ENCODE peak calls at places on chromosome 9, in ten cellular contexts. G is left ventricle myocardium inferior, O is lower lobe of right lung, Z is left lung, R is A549, V is HepG2, K is H9, A is ovary, L is fibroblast of lung, W is cardiac muscle cell. P is an unnamed sample.

GRCh38 chr9:98807811-98808195 is 333 bp downstream of the GALNT12 start:
- DNase-seq in L (peak; percentile 33), Z (no peak), K (no peak), A (no peak), W (no peak), O (no peak), R (no peak), V (no peak), G (no peak), P (no peak)

GRCh38 chr9:3246231-3246630 is 279.6 kb downstream of the RFX3 start:
- DNase-seq in O (no peak), K (no peak), W (no peak), R (no peak), Z (no peak), G (no peak), V (no peak), L (no peak), A (no peak), P (no peak)

GRCh38 chr9:21031091-21031817 is at the start of gene HACD4:
- DNase-seq in O (peak; percentile 81), A (peak; percentile 44), W (peak; percentile 52), Z (peak; percentile 94), L (peak; percentile 45), K (peak; percentile 73), R (peak; percentile 48), G (peak; percentile 53), V (no peak), P (peak; percentile 60)

GRCh38 chr9:131469369-131469768 is 33.3 kb upstream of the POMT1 start:
- DNase-seq in R (no peak), A (no peak), W (no peak), O (no peak), G (no peak), L (no peak), K (no peak), V (no peak), Z (no peak), P (no peak)

GRCh38 chr9:8486095-8486494 is 686.5 kb upstream of the DMAC1 start:
- DNase-seq in Z (no peak), O (no peak), A (peak; percentile 29), W (peak; percentile 72), R (no peak), K (peak; percentile 62), L (peak; percentile 32), G (no peak), V (no peak), P (no peak)

GRCh38 chr9:8907863-8908262 is 1108.3 kb upstream of the DMAC1 start:
- DNase-seq in A (no peak), Z (no peak), W (no peak), V (no peak), L (no peak), O (no peak), G (no peak), R (no peak), K (no peak), P (no peak)

GRCh38 chr9:71487046-71487445 is 281.3 kb downstream of the CEMIP2 start:
- DNase-seq in R (no peak), A (no peak), G (peak; percentile 14), V (no peak), K (peak; percentile 52), Z (no peak), O (no peak), L (no peak), W (no peak), P (no peak)

GRCh38 chr9:37839491-37840461 is 39.2 kb downstream of the DCAF10 start:
- DNase-seq in L (peak; percentile 12), R (no peak), G (no peak), K (no peak), Z (no peak), W (no peak), O (no peak), V (no peak), A (no peak), P (no peak)

GRCh38 chr9:92140754-92141143 is 25.5 kb upstream of the SPTLC1 start:
- DNase-seq in O (no peak), W (no peak), K (no peak), R (no peak), A (no peak), Z (no peak), G (no peak), L (no peak), V (no peak), P (no peak)

GRCh38 chr9:136089697-136090045 is 5.4 kb downstream of the NACC2 start:
- DNase-seq in R (no peak), Z (no peak), W (no peak), A (no peak), V (no peak), G (no peak), O (no peak), K (no peak), L (peak; percentile 35), P (no peak)
- TF ChIP-seq CTCF in R (peak; percentile 59), Z (no peak), W (peak; percentile 42), A (no peak), V (no peak), G (peak; percentile 40), O (peak; percentile 30), K (no peak), L (peak; percentile 45), P (peak; percentile 65)

GRCh38 chr9:129752915-129753724 is at the start of gene PTGES:
- DNase-seq in W (peak; percentile 82), Z (peak; percentile 90), R (peak; percentile 91), K (peak; percentile 78), A (peak; percentile 75), V (no peak), O (peak; percentile 75), L (peak; percentile 83), G (peak; percentile 71), P (peak; percentile 16)
- H3K4me1 ChIP-seq in W (peaks cover 10% of the 10 kb centered on the region), Z (peaks cover 39% of the 10 kb centered on the region), R (peaks cover 47% of the 10 kb centered on the region), K (peaks cover 6% of the 10 kb centered on the region), A (peaks cover 3% of the 10 kb centered on the region), V (peaks cover 17% of the 10 kb centered on the region), O (peaks cover 29% of the 10 kb centered on the region), L (peaks cover 16% of the 10 kb centered on the region), G (peaks cover 20% of the 10 kb centered on the region), P (peaks cover 14% of the 10 kb centered on the region)

GRCh38 chr9:136108648-136109266 is 9.9 kb downstream of the TMEM250 start:
- DNase-seq in A (no peak), W (no peak), L (no peak), R (no peak), Z (no peak), K (no peak), V (no peak), O (no peak), G (no peak), P (no peak)

GRCh38 chr9:136111190-136111589 is 7.5 kb downstream of the TMEM250 start:
- DNase-seq in A (no peak), W (no peak), G (no peak), R (no peak), O (no peak), Z (no peak), L (no peak), V (no peak), K (no peak), P (no peak)

GRCh38 chr9:136111910-136112309 is 6.8 kb downstream of the TMEM250 start:
- DNase-seq in K (peak; percentile 36), R (no peak), Z (no peak), V (no peak), G (no peak), W (no peak), A (no peak), L (no peak), O (no peak), P (no peak)

GRCh38 chr9:136109351-136110081 is 9.2 kb downstream of the TMEM250 start:
- DNase-seq in L (peak; percentile 87), K (peak; percentile 90), A (peak; percentile 92), W (peak; percentile 82), G (peak; percentile 92), R (peak; percentile 83), Z (peak; percentile 96), V (no peak), O (peak; percentile 93), P (peak; percentile 92)

GRCh38 chr9:136110082-136111061 is 8.3 kb downstream of the TMEM250 start:
- DNase-seq in R (no peak), W (no peak), A (no peak), G (no peak), O (no peak), L (peak; percentile 21), K (peak; percentile 66), V (no peak), Z (no peak), P (no peak)
- TF ChIP-seq CTCF in R (no peak), W (peak; percentile 37), A (no peak), G (peak; percentile 22), O (no peak), L (peak; percentile 37), K (peak; percentile 45), V (peak; percentile 18), Z (no peak), P (no peak)

DNA sequence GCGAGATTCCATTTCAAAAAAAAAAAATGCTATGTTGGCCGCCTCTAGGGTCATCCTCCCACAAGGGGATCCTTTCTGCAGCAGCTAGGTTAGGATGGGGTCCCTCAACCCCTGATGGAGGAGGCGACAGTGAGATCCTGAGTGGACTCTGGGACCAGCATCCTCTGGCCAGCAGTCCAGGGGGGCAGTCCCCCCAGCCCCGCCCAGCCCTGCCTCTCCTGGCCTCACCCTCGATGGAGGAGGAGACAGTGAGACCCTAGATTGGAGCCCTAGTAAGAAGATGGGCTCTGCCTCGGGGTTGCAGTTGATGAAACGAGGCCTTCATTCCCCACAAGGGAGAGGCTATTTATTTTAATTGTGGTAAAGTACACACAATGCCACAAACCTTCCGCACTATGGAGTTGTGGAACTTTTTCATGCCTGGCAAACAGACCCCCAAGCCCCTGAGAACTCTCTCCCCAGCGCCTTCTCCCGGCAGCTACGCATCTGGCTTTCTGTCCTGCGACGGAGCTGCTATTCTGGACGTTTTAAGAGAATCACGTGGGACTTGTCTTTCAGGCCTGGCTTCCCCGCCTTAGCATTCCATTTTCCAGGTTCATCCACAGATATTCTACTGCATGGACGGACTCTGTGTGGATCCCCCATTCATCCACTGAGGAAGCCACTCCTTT is 15.8 kb downstream of the VAV2 start:
- DNase-seq in R (no peak), G (peak; percentile 5), Z (peak; percentile 11), W (no peak), K (no peak), O (peak; percentile 4), L (no peak), A (no peak), V (no peak), P (no peak)
- H3K4me1 ChIP-seq in R (peaks cover 12% of the 10 kb centered on the region), G (peaks cover 30% of the 10 kb centered on the region), Z (peaks cover 18% of the 10 kb centered on the region), W (peaks cover 14% of the 10 kb centered on the region), K (no peaks in the 10 kb centered on the region), O (peaks cover 31% of the 10 kb centered on the region), L (peaks cover 11% of the 10 kb centered on the region), A (peaks cover 11% of the 10 kb centered on the region), V (peaks cover 99% of the 10 kb centered on the region), P (no peaks in the 10 kb centered on the region)

DNA sequence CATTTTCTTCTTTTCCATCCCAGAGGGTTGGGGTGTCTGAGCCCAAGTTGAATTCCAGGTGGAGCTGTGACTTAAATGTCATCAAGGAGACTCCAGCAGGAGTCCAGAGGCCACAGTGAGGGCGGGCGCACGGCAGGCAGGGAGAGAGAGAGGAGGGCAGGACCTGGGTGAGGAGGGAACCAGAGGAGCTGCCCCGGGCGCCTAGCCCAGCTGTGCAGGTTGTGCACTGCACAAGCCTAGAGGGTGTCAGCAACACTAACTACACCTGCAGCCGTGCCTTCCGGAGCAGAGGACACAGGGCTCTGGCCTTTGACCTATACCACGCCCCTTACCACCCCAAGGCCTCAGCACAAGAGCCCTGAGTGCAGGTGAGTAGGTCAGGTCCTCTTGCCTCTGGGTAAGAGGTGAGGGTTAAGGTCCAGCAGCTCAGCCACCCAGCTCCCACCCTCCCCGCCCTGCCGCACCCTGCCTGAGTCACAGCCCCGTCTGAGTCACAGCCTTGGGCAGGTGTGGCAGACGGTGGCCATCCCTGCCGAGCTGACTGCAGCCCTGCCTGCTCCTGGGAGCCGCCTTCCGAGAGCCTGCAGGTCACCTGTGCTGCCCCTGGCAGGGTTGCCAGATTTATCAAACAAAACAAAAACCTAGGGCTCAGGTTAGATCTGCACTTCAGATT is 6.4 kb upstream of the AGPAT2 start:
- DNase-seq in A (no peak), L (peak; percentile 46), O (peak; percentile 79), G (no peak), K (no peak), V (peak; percentile 63), Z (peak; percentile 91), R (peak; percentile 95), W (no peak), P (no peak)
- TF ChIP-seq CTCF in A (no peak), L (no peak), O (no peak), G (no peak), K (no peak), V (no peak), Z (no peak), R (no peak), W (no peak), P (no peak)

P was measured in CD8-positive, alpha-beta T cell.